ENCODE peak calls at places on chromosomes 3 and 15, in seven cellular contexts. Y is mammary epithelial cell, L is fibroblast of lung, M is tibial artery, K is ovary, W is mesendoderm, H is esophagus squamous epithelium. D is an unnamed sample.

GRCh38 chr3:158789592-158789991 is 12.3 kb upstream of the MFSD1 start:
- DNase-seq in Y (peak), L (peak), M (no peak), K (no peak), W (no peak), H (no peak), D (no peak)

GRCh38 chr3:120300971-120301370 is 15.9 kb upstream of the GPR156 start:
- DNase-seq in Y (no peak), L (no peak), M (no peak), K (no peak), W (no peak), H (no peak), D (no peak)

GRCh38 chr3:193016437-193016887 is 98.8 kb upstream of the MB21D2 start:
- DNase-seq in Y (peak), L (no peak), M (no peak), K (no peak), W (peak), H (no peak), D (no peak)

GRCh38 chr15:98889930-98890695 is 117.5 kb downstream of the PGPEP1L start:
- DNase-seq in Y (peak), L (peak), M (no peak), K (no peak), W (peak), H (no peak), D (no peak)

GRCh38 chr3:52237659-52238172 is 1.2 kb downstream of the TWF2 start:
- DNase-seq in Y (peak), L (peak), M (peak), K (peak), W (peak), H (no peak), D (peak)

GRCh38 chr3:59653405-59654119 is 603.7 kb upstream of the CFAP20DC start:
- DNase-seq in Y (peak), L (no peak), M (no peak), K (no peak), W (no peak), H (no peak), D (no peak)

GRCh38 chr3:122975924-122976293 is 51.7 kb downstream of the SEMA5B start:
- DNase-seq in Y (no peak), L (no peak), M (no peak), K (no peak), W (no peak), H (no peak), D (no peak)

GRCh38 chr3:172115787-172116186 is 76.4 kb downstream of the FNDC3B start:
- DNase-seq in Y (no peak), L (no peak), M (no peak), K (no peak), W (no peak), H (no peak), D (no peak)

GRCh38 chr3:127456471-127457093 is 134.0 kb downstream of the TPRA1 start:
- DNase-seq in Y (peak), L (no peak), M (peak), K (no peak), W (peak), H (no peak), D (no peak)

GRCh38 chr3:148625145-148625736 is 72.5 kb upstream of the AGTR1 start:
- DNase-seq in Y (no peak), L (no peak), M (no peak), K (no peak), W (no peak), H (no peak), D (no peak)

GRCh38 chr3:79843180-79843579 is 75.4 kb upstream of the ROBO1 start:
- DNase-seq in Y (no peak), L (no peak), M (no peak), K (no peak), W (no peak), H (no peak), D (no peak)

GRCh38 chr15:36136054-36136453 is 443.4 kb upstream of the CDIN1 start:
- DNase-seq in Y (no peak), L (no peak), M (no peak), K (no peak), W (no peak), H (no peak), D (no peak)

GRCh38 chr3:71578045-71578730 is 5.3 kb downstream of the FOXP1 start:
- DNase-seq in Y (peak), L (no peak), M (no peak), K (no peak), W (no peak), H (no peak), D (no peak)

GRCh38 chr15:45132844-45133560 is 3.2 kb downstream of the DUOX1 start:
- DNase-seq in Y (peak), L (no peak), M (no peak), K (no peak), W (no peak), H (no peak), D (no peak)

GRCh38 chr3:190617185-190617584 is 103.3 kb downstream of the IL1RAP start:
- DNase-seq in Y (no peak), L (no peak), M (no peak), K (no peak), W (peak), H (peak), D (no peak)

GRCh38 chr3:73681610-73682009 is 56.9 kb upstream of the PDZRN3 start:
- DNase-seq in Y (peak), L (peak), M (no peak), K (no peak), W (no peak), H (no peak), D (no peak)

GRCh38 chr15:42879390-42879912 is 41.1 kb downstream of the TTBK2 start:
- DNase-seq in Y (no peak), L (no peak), M (no peak), K (no peak), W (no peak), H (no peak), D (no peak)
- H3K27ac ChIP-seq in Y (no peak), L (no peak), M (no peak), K (no peak), W (no peak), H (no peak), D (no peak)

GRCh38 chr3:160136421-160136820 is 88.8 kb upstream of the C3orf80 start:
- DNase-seq in Y (no peak), L (no peak), M (no peak), K (no peak), W (no peak), H (no peak), D (no peak)
- H3K27ac ChIP-seq in Y (no peak), L (no peak), M (no peak), K (no peak), W (no peak), H (no peak), D (no peak)

DNA sequence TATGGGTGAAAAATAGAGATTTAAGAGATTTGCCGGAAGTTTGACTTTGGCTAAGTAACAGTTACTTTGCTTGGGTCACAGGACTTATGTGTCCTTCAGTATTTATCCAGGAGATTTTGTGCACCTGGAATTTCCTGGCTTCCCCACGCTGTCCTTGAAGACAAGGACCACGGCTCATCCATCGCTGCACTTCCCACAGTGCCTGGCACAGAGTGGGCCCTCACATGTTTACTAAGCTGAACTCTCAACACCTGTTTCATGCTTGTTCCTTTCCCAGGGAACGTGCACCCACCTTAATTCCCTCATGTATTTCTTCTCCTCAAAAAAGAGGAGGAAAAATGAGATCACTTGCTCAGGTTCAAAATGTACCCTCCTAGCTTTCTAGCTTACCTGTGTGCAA is 32.0 kb downstream of the CA12 start:
- DNase-seq in Y (no peak), L (no peak), M (no peak), K (no peak), W (no peak), H (no peak), D (no peak)
- H3K27ac ChIP-seq in Y (no peak), L (no peak), M (peak), K (no peak), W (no peak), H (peak), D (no peak)

DNA sequence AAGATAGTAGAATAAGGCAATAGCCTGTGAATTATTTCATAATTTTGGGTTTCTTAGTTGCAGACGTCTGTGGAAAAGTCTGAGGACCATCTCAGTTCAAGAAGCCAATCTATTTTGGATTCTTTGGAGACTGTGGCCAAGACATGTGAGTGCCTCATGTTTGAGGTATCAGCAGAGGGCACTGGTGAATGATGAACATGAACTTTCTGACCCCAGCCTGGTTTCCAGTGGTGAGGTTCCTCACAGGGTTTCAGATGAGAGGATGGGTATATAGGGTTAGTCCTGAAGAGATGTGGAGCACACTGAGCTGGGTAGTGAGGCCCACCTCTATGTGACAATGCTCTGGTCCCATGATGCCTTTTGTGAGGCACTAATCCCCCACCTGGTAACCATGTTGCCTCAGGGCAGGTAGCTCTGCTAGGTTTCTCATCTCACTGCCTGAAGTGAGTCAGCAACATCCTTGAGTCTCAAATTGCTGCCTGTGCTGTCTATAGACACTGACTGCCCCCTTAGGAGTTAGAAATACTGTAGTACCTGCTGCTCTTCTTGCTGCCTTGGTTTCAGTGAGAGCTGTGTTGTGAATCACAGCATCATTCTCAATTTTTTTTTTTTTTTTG is 32.3 kb downstream of the C3orf62 start:
- DNase-seq in Y (peak), L (no peak), M (no peak), K (no peak), W (peak), H (no peak), D (peak)
- H3K27ac ChIP-seq in Y (no peak), L (no peak), M (no peak), K (no peak), W (no peak), H (no peak), D (no peak)

DNA sequence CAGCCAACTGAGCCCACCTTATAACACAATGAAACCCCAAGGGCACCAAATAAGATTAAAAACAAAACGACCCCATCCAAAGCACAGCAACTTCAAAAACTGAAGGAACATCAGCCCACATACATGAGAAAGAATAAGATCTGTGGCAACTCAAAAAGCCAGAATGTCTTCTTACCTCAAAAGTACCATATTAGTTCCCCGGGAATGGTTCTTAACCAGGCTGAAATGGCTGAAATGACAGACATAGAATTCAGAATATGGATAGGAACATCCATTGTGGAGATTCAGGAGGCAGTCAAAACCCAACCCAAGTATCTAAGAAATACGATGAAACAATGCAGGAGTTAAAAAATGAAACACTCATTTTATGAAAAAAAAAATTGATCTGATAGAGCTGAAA is 222.3 kb downstream of the SCAPER start:
- DNase-seq in Y (no peak), L (no peak), M (no peak), K (no peak), W (no peak), H (no peak), D (no peak)
- H3K27ac ChIP-seq in Y (no peak), L (no peak), M (no peak), K (no peak), W (no peak), H (no peak), D (no peak)

DNA sequence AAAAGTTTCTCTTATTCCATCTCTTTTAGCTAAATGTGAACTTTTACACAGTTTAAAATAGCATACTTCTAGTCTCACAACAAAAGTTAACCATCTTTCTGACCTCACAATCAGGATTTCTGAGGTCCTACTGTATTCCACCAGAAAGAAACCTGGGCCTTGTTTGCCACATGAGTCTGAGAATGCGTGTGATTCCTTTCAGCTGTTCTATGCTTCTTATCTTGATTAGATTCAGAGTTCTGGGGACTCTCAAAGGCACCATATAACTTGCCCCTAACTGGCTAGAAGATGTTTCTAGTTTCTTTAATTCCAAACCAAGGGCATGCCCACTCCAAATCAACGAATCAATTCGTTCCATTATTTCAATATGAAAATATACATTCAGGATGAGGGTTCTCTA is 131.1 kb downstream of the ATP8B4 start:
- DNase-seq in Y (no peak), L (no peak), M (no peak), K (no peak), W (no peak), H (no peak), D (no peak)
- H3K27ac ChIP-seq in Y (no peak), L (no peak), M (no peak), K (peak), W (no peak), H (no peak), D (no peak)